ENCODE peak calls at places on chromosome 15, in seven cellular contexts. E is stomach, I is tibial nerve, T is sigmoid colon, O is neuronal stem cell, Q is HCT116, B is astrocyte. L is an unnamed sample.

GRCh38 chr15:88790486-88790885 is 12.8 kb upstream of the ACAN start:
- DNase-seq in O (no peak), I (no peak), T (no peak), B (no peak), Q (no peak), E (no peak), L (no peak)

GRCh38 chr15:37517506-37517905 is 416.9 kb upstream of the TMCO5A start:
- DNase-seq in T (no peak), E (no peak), B (peak; percentile 9), I (no peak), Q (no peak), O (no peak), L (no peak)

GRCh38 chr15:67003586-67003985 is 61.8 kb upstream of the SMAD3 start:
- DNase-seq in E (no peak), B (peak; percentile 43), I (no peak), O (no peak), T (no peak), Q (no peak), L (no peak)

GRCh38 chr15:31361764-31362120 is 35.1 kb downstream of the KLF13 start:
- DNase-seq in Q (no peak), T (no peak), O (no peak), E (no peak), B (no peak), I (no peak), L (no peak)

GRCh38 chr15:91049378-91050127 is 27.2 kb upstream of the VPS33B start:
- DNase-seq in Q (peak; percentile 73), I (peak; percentile 45), T (peak; percentile 73), O (peak; percentile 36), E (peak; percentile 59), B (peak; percentile 45), L (peak; percentile 48)

GRCh38 chr15:67181221-67181639 is 73.2 kb downstream of the AAGAB start:
- DNase-seq in E (no peak), T (no peak), O (no peak), Q (no peak), I (no peak), B (no peak), L (no peak)

GRCh38 chr15:30921781-30922371 is 18.2 kb downstream of the FAN1 start:
- DNase-seq in E (peak; percentile 54), Q (no peak), B (peak; percentile 25), T (no peak), I (no peak), O (no peak), L (no peak)

GRCh38 chr15:29681946-29682345 is 140.3 kb downstream of the TJP1 start:
- DNase-seq in O (no peak), I (no peak), B (no peak), Q (no peak), E (no peak), T (no peak), L (no peak)

GRCh38 chr15:82789491-82789890 is 16.4 kb downstream of the FSD2 start:
- DNase-seq in T (no peak), Q (no peak), E (no peak), B (peak; percentile 2), O (no peak), I (no peak), L (no peak)

GRCh38 chr15:90343391-90343790 is 8.7 kb upstream of the ZNF774 start:
- DNase-seq in O (no peak), T (no peak), E (no peak), I (no peak), B (peak; percentile 22), Q (no peak), L (no peak)

GRCh38 chr15:21262851-21263400 is 177.4 kb downstream of the POTEB3 start:
- DNase-seq in T (no peak), I (no peak), B (no peak), E (no peak), O (no peak), Q (no peak), L (no peak)

GRCh38 chr15:71344316-71344715 is 229.0 kb downstream of the THSD4 start:
- DNase-seq in O (no peak), T (no peak), E (no peak), I (no peak), B (no peak), Q (no peak), L (no peak)

GRCh38 chr15:63232943-63233342 is 43.5 kb downstream of the RAB8B start:
- DNase-seq in B (no peak), T (peak; percentile 68), E (no peak), I (no peak), Q (no peak), O (no peak), L (no peak)

GRCh38 chr15:34890424-34890823 is 79.1 kb downstream of the AQR start:
- DNase-seq in Q (no peak), O (no peak), B (no peak), I (no peak), T (no peak), E (no peak), L (no peak)

GRCh38 chr15:67097893-67098740 is 32.7 kb downstream of the SMAD3 start:
- DNase-seq in B (peak; percentile 96), Q (no peak), I (peak; percentile 67), T (peak; percentile 80), O (no peak), E (peak; percentile 71), L (no peak)

GRCh38 chr15:58046467-58046866 is 19.0 kb downstream of the ALDH1A2 start:
- DNase-seq in T (no peak), Q (no peak), O (no peak), E (no peak), I (no peak), B (no peak), L (no peak)

GRCh38 chr15:35674873-35675781 is 129.2 kb upstream of the DPH6 start:
- DNase-seq in O (no peak), E (no peak), Q (no peak), I (no peak), B (peak; percentile 39), T (no peak), L (no peak)

GRCh38 chr15:56608993-56609392 is 124.3 kb downstream of the ZNF280D start:
- DNase-seq in B (no peak), Q (no peak), E (no peak), O (no peak), I (no peak), T (no peak), L (no peak)

GRCh38 chr15:70047386-70048195 is 50.1 kb downstream of the TLE3 start:
- DNase-seq in I (no peak), E (no peak), B (peak; percentile 26), T (peak; percentile 76), Q (no peak), O (no peak), L (no peak)

GRCh38 chr15:94240486-94240885 is 9.1 kb downstream of the MCTP2 start:
- DNase-seq in E (no peak), T (no peak), Q (no peak), I (no peak), B (no peak), O (no peak), L (no peak)
- H3K4me1 ChIP-seq in E (peaks cover 7% of the 10 kb centered on the region), T (no peaks in the 10 kb centered on the region), Q (peaks cover 5% of the 10 kb centered on the region), I (no peaks in the 10 kb centered on the region), B (no peaks in the 10 kb centered on the region), O (no peaks in the 10 kb centered on the region), L (peaks cover 8% of the 10 kb centered on the region)

GRCh38 chr15:84603630-84604379 is 3.0 kb downstream of the ZSCAN2 start:
- DNase-seq in I (no peak), B (no peak), O (no peak), E (no peak), T (no peak), Q (no peak), L (no peak)

GRCh38 chr15:84608707-84609284 is 8.0 kb downstream of the ZSCAN2 start:
- DNase-seq in I (no peak), O (no peak), E (no peak), Q (no peak), B (no peak), T (peak; percentile 22), L (no peak)

GRCh38 chr15:84606653-84607120 is 5.9 kb downstream of the ZSCAN2 start:
- DNase-seq in I (no peak), B (no peak), Q (no peak), O (no peak), T (peak; percentile 17), E (peak; percentile 50), L (no peak)

GRCh38 chr15:84604804-84605203 is 4.0 kb downstream of the ZSCAN2 start:
- DNase-seq in T (no peak), B (peak; percentile 30), O (no peak), Q (no peak), I (no peak), E (no peak), L (no peak)

DNA sequence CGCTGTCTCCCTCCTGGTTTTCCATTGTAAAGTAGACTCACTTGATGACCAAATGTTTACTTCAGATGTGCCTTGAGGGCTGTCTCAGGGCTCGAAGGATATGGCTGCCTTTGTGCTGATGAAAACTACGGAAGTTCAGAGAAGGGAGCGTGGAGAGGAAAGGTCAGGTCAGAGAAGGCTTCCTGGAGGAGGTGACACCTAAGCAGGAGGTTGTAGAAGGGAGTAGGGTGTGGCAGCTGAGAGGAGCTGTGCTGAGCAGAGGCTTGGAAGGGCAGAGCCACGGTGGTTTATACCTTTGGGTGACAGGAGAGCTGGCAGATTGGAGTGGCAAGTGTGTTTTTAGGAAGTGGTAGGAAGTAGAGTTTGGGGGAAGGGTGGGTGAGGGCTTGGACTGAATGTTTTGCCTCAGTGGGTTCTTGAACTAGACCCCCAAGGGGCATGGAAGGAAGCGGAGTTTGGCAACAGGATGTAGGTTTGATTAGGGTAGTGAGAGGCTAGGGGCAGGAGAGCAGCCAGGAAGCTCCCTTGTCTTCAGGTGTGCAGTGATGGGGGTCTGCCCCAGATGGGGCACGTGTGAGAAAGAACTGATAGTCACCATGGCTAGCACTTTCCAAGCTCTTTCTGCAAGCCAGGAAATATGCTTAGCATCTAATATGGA is 4.5 kb downstream of the ZSCAN2 start:
- DNase-seq in B (no peak), I (no peak), T (no peak), E (no peak), Q (no peak), O (no peak), L (no peak)
- H3K4me3 ChIP-seq in B (no peak overlapping the region), I (no peak overlapping the region), T (no peak overlapping the region), E (no peak overlapping the region), Q (no peak overlapping the region), O (no peak overlapping the region), L (no peak overlapping the region)

GRCh38 chr15:78921940-78922339 is 22.9 kb downstream of the CTSH start:
- DNase-seq in B (no peak), Q (no peak), T (no peak), I (no peak), E (no peak), O (no peak), L (no peak)

GRCh38 chr15:78921517-78921916 is 23.3 kb downstream of the CTSH start:
- DNase-seq in T (no peak), Q (no peak), O (no peak), E (no peak), B (no peak), I (no peak), L (no peak)

GRCh38 chr15:78925076-78925624 is 19.7 kb downstream of the CTSH start:
- DNase-seq in I (no peak), Q (no peak), E (no peak), B (no peak), T (no peak), O (no peak), L (no peak)

GRCh38 chr15:78922527-78922926 is 22.3 kb downstream of the CTSH start:
- DNase-seq in T (no peak), I (no peak), Q (no peak), E (no peak), B (no peak), O (no peak), L (no peak)

GRCh38 chr15:78923480-78924360 is 21.1 kb downstream of the CTSH start:
- DNase-seq in I (no peak), O (no peak), T (no peak), E (no peak), Q (no peak), B (no peak), L (no peak)
- H3K36me3 ChIP-seq in I (peaks cover 6% of the 10 kb centered on the region), O (peaks cover 63% of the 10 kb centered on the region), T (peaks cover 88% of the 10 kb centered on the region), E (peaks cover 99% of the 10 kb centered on the region), Q (peaks cover 20% of the 10 kb centered on the region), B (peaks cover 19% of the 10 kb centered on the region), L (no peaks in the 10 kb centered on the region)

GRCh38 chr15:73621286-73621826 is 11.8 kb downstream of the NPTN start:
- DNase-seq in B (no peak), O (no peak), Q (no peak), T (no peak), I (no peak), E (no peak), L (no peak)
- H3K4me1 ChIP-seq in B (peaks cover 8% of the 10 kb centered on the region), O (peaks cover 4% of the 10 kb centered on the region), Q (no peaks in the 10 kb centered on the region), T (peaks cover 73% of the 10 kb centered on the region), I (no peaks in the 10 kb centered on the region), E (peaks cover 30% of the 10 kb centered on the region), L (no peaks in the 10 kb centered on the region)